ENCODE peak calls at places on chromosomes 13 and 19, in four cellular contexts. H is mammary epithelial cell, V is breast epithelium, W is uterus. L is an unnamed sample.

GRCh38 chr19:48726573-48726972 is 7.0 kb upstream of the MAMSTR start:
- DNase-seq in W (no peak), V (no peak), H (no peak), L (no peak)

GRCh38 chr13:113746671-113747070 is 12.4 kb upstream of the TMEM255B start:
- DNase-seq in W (no peak), V (no peak), H (no peak), L (no peak)

GRCh38 chr19:18155095-18156087 is 2.4 kb downstream of the PIK3R2 start:
- DNase-seq in V (no peak), W (no peak), H (no peak), L (no peak)

GRCh38 chr13:83215627-83216026 is 666.6 kb downstream of the SLITRK1 start:
- DNase-seq in W (no peak), H (peak; percentile 39), V (no peak), L (no peak)

GRCh38 chr13:83452292-83452950 is 429.9 kb downstream of the SLITRK1 start:
- DNase-seq in H (no peak), W (no peak), V (no peak), L (no peak)

GRCh38 chr19:45442408-45442926 is 18.8 kb upstream of the ERCC1 start:
- DNase-seq in W (no peak), V (no peak), H (no peak), L (no peak)

GRCh38 chr13:109207618-109208017 is 578.2 kb downstream of the MYO16 start:
- DNase-seq in V (no peak), W (no peak), H (no peak), L (no peak)

GRCh38 chr19:42185281-42185680 is 32.2 kb downstream of the DEDD2 start:
- DNase-seq in H (no peak), W (no peak), V (no peak), L (no peak)

GRCh38 chr13:48231080-48231479 is 1.9 kb upstream of the ITM2B start:
- DNase-seq in W (peak; percentile 71), H (no peak), V (no peak), L (no peak)

GRCh38 chr19:869245-870177 is 10.0 kb downstream of the CFD start:
- DNase-seq in H (peak; percentile 51), V (no peak), W (peak; percentile 94), L (peak; percentile 97)

GRCh38 chr19:49772850-49773432 is 6.1 kb downstream of the AP2A1 start:
- DNase-seq in W (no peak), H (no peak), V (no peak), L (no peak)
- H3K27ac ChIP-seq in W (no peak overlapping the region), H (no peak overlapping the region), V (no peak overlapping the region), L (no peak overlapping the region)

GRCh38 chr13:77016241-77016812 is 10.6 kb downstream of the FBXL3 start:
- DNase-seq in V (no peak), H (no peak), W (no peak), L (no peak)
- H3K27ac ChIP-seq in V (peak overlapping the region; percentile 8), H (no peak overlapping the region), W (peak overlapping the region; percentile 67), L (no peak overlapping the region)

GRCh38 chr13:70090036-70090723 is 17.4 kb upstream of the ATXN8OS start:
- DNase-seq in H (no peak), W (no peak), V (no peak), L (no peak)
- H3K27ac ChIP-seq in H (no peak overlapping the region), W (no peak overlapping the region), V (no peak overlapping the region), L (no peak overlapping the region)

GRCh38 chr19:16070366-16070990 is 5.8 kb upstream of the TPM4 start:
- DNase-seq in V (peak; percentile 91), H (peak; percentile 88), W (peak; percentile 82), L (no peak)

GRCh38 chr19:16069813-16070365 is 6.4 kb upstream of the TPM4 start:
- DNase-seq in H (peak; percentile 37), V (no peak), W (no peak), L (no peak)

GRCh38 chr19:16066611-16067104 is 9.6 kb upstream of the TPM4 start:
- DNase-seq in W (peak; percentile 65), H (peak; percentile 62), V (no peak), L (no peak)

GRCh38 chr19:16067205-16067938 is 8.9 kb upstream of the TPM4 start:
- DNase-seq in H (peak; percentile 89), V (peak; percentile 94), W (peak; percentile 92), L (no peak)

GRCh38 chr19:16068696-16069259 is 7.5 kb upstream of the TPM4 start:
- DNase-seq in H (peak; percentile 35), V (no peak), W (no peak), L (no peak)
- H3K27ac ChIP-seq in H (peak overlapping the region; percentile 49), V (peak overlapping the region; percentile 95), W (peak overlapping the region; percentile 100), L (peak overlapping the region; percentile 89)

GRCh38 chr19:7492142-7493055 is 3.6 kb upstream of the PEX11G start:
- DNase-seq in H (peak; percentile 76), V (no peak), W (no peak), L (no peak)
- H3K27ac ChIP-seq in H (no peak overlapping the region), V (no peak overlapping the region), W (no peak overlapping the region), L (no peak overlapping the region)

DNA sequence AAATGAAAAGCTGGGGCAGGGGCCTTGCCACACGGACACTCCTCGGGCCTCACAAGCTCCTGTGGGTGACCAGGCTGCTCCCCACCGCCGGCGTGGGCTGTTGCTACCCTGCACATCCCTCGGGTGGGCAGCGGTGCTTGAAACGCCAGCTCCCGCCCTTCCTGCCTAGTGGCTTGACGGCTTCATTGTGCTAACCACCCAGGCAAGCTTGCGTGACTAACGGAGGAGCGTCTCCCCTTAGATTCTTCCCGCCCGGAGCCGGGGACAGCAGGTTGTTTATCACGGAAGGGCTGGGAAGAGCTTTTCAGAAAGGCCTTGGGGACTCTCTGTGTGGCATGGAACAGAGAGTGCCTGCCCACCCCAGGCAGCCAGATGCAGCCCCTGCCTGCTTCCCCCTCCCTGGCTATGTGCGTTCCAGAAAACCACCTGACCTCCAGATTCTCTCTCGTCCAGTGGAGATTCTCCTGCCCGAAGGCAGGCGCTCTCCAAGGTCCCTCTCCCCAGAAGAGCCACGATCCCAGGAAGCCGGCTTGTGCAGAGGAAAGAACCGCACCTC is 153.4 kb downstream of the KATNAL1 start:
- DNase-seq in H (no peak), V (no peak), W (no peak), L (no peak)
- H3K27ac ChIP-seq in H (no peak overlapping the region), V (no peak overlapping the region), W (no peak overlapping the region), L (no peak overlapping the region)

GRCh38 chr19:6279931-6280591 is at the start of gene MLLT1:
- DNase-seq in W (peak; percentile 96), V (peak; percentile 95), H (peak; percentile 97), L (peak; percentile 94)
- H3K27ac ChIP-seq in W (peak within 1 kb of the TSS; percentile 92), V (peak within 1 kb of the TSS; percentile 81), H (peak within 1 kb of the TSS; percentile 66), L (peak within 1 kb of the TSS; percentile 89)

GRCh38 chr19:55303477-55303876 is 19.7 kb downstream of the BRSK1 start:
- DNase-seq in H (no peak), V (no peak), W (no peak), L (no peak)
- H3K27ac ChIP-seq in H (no peak overlapping the region), V (no peak overlapping the region), W (no peak overlapping the region), L (no peak overlapping the region)